ENCODE peak calls at places on chromosomes 6 and 20, in nine cellular contexts. E is ACHN; X is GM19239; U is stimulated activated CD8-positive, alpha-beta memory T cell treated with anti-CD3 and anti-CD28 coated beads, Interleukin-4, amount 100 ng/mL, for 1 hour; Q is putamen; V is fibroblast of mammary gland; G is occipital lobe; A is GM12892; B is activated CD8-positive, alpha-beta T cell treated with anti-CD3 and anti-CD28 coated beads for 36 hours. K is an unnamed sample.

GRCh38 chr6:44554901-44555300 is 167.4 kb downstream of the CDC5L start:
- DNase-seq in V (no peak), B (no peak), Q (no peak), X (no peak), E (no peak), A (no peak), G (no peak), U (no peak), K (no peak)

GRCh38 chr20:34510575-34510974 is 5.6 kb upstream of the DYNLRB1 start:
- DNase-seq in G (no peak), V (no peak), U (no peak), A (no peak), B (no peak), E (no peak), X (no peak), Q (no peak), K (no peak)

GRCh38 chr6:5302995-5303622 is 41.8 kb downstream of the FARS2 start:
- DNase-seq in Q (no peak), V (peak), X (peak), U (peak), B (peak), G (no peak), A (peak), E (peak), K (no peak)

GRCh38 chr6:113564401-113565161 is 292.6 kb upstream of the MARCKS start:
- DNase-seq in A (no peak), Q (peak), G (peak), V (peak), B (no peak), X (no peak), E (no peak), U (no peak), K (peak)

GRCh38 chr6:125066964-125067363 is 86.6 kb upstream of the TPD52L1 start:
- DNase-seq in Q (no peak), E (no peak), X (no peak), G (no peak), B (peak), U (no peak), A (no peak), V (peak), K (peak)

GRCh38 chr6:7543761-7544424 is 2.4 kb downstream of the DSP start:
- DNase-seq in X (no peak), U (no peak), Q (no peak), G (no peak), A (no peak), E (no peak), B (no peak), V (no peak), K (no peak)

GRCh38 chr20:9323622-9324021 is 190.8 kb upstream of the LAMP5 start:
- DNase-seq in Q (no peak), U (no peak), X (no peak), A (no peak), E (no peak), V (no peak), G (no peak), B (peak), K (no peak)

GRCh38 chr20:46269372-46269771 is 38.9 kb downstream of the CDH22 start:
- DNase-seq in G (no peak), U (no peak), A (no peak), Q (no peak), E (no peak), X (no peak), B (no peak), V (no peak), K (no peak)

GRCh38 chr20:4638826-4639225 is 82.9 kb upstream of the PRND start:
- DNase-seq in V (no peak), A (no peak), G (no peak), B (no peak), E (no peak), Q (no peak), X (no peak), U (no peak), K (no peak)

GRCh38 chr6:96491926-96492325 is 29.7 kb upstream of the UFL1 start:
- DNase-seq in Q (no peak), E (no peak), X (no peak), U (no peak), B (no peak), G (no peak), V (no peak), A (no peak), K (no peak)

GRCh38 chr6:41518118-41518517 is 28.1 kb upstream of the FOXP4 start:
- DNase-seq in G (no peak), B (no peak), U (no peak), E (no peak), A (no peak), Q (no peak), X (no peak), V (no peak), K (no peak)

GRCh38 chr6:16060039-16060438 is 68.8 kb upstream of the MYLIP start:
- DNase-seq in V (no peak), U (no peak), A (no peak), G (no peak), B (no peak), X (no peak), Q (no peak), E (no peak), K (peak)

GRCh38 chr6:104252276-104252675 is 607.4 kb downstream of the HACE1 start:
- DNase-seq in B (no peak), V (no peak), G (no peak), E (no peak), X (no peak), U (no peak), Q (no peak), A (no peak), K (no peak)

GRCh38 chr20:40880063-40880715 is 148.4 kb upstream of the TOP1 start:
- DNase-seq in U (no peak), B (no peak), E (peak), Q (no peak), V (no peak), X (peak), G (no peak), A (no peak), K (no peak)

GRCh38 chr6:169156108-169156821 is 97.4 kb downstream of the THBS2 start:
- DNase-seq in Q (no peak), G (no peak), V (peak), X (no peak), U (no peak), A (no peak), E (no peak), B (no peak), K (no peak)

K was measured in DMS79 treated with DMSO at 0.1 percent for 48 hours.